ENCODE peak calls at places on chromosomes 11 and 22, in six cellular contexts. F is activated T-helper 1 cell treated with Interleukin-2 at 50 U/mL for 16 hours; V is stimulated activated naive CD4-positive, alpha-beta T cell; I is OCI-LY7; E is NCI-H1436; O is stimulated activated naive CD8-positive, alpha-beta T cell treated with anti-CD3 and anti-CD28 coated beads, Interleukin-15, Interleukin-2, amounts not matched to agents 100 U/mL and 50 U/mL, for 24 hours. B is an unnamed sample.

GRCh38 chr11:72308226-72309073 is 64.5 kb upstream of the PHOX2A start:
- DNase-seq in V (no peak), I (no peak), E (peak), O (no peak), F (no peak), B (no peak)

GRCh38 chr11:73249304-73249703 is 22.8 kb upstream of the P2RY6 start:
- DNase-seq in V (no peak), O (no peak), I (peak), E (no peak), F (no peak), B (no peak)

GRCh38 chr11:76604652-76605241 is 65.8 kb downstream of the LRRC32 start:
- DNase-seq in E (no peak), V (no peak), F (no peak), I (no peak), O (no peak), B (no peak)

GRCh38 chr22:49394116-49394785 is 433.4 kb downstream of the BRD1 start:
- DNase-seq in E (no peak), I (peak), V (no peak), F (no peak), O (peak), B (no peak)

GRCh38 chr11:1921576-1922141 is 2.2 kb downstream of the TNNT3 start:
- DNase-seq in I (no peak), E (no peak), O (no peak), V (no peak), F (no peak), B (no peak)

GRCh38 chr11:78420255-78420764 is 2.7 kb upstream of the GAB2 start:
- DNase-seq in I (peak), V (peak), F (peak), E (peak), O (peak), B (peak)

GRCh38 chr11:96055706-96056387 is 131.9 kb upstream of the MTMR2 start:
- DNase-seq in O (peak), E (no peak), I (no peak), F (no peak), V (no peak), B (peak)

GRCh38 chr22:35915477-35916013 is 113.1 kb downstream of the RBFOX2 start:
- DNase-seq in F (no peak), V (no peak), I (no peak), E (no peak), O (no peak), B (no peak)

GRCh38 chr22:46490538-46490937 is 46.9 kb downstream of the CELSR1 start:
- DNase-seq in F (no peak), V (no peak), O (no peak), I (no peak), E (no peak), B (no peak)

GRCh38 chr11:75383246-75383645 is 16.1 kb upstream of the RPS3 start:
- DNase-seq in O (no peak), V (peak), I (no peak), E (no peak), F (peak), B (peak)